ENCODE peak calls at places on chromosomes 5 and 9, in eight cellular contexts. C is A549, K is dorsolateral prefrontal cortex, H is BJ, B is PC-3, N is heart right ventricle, G is fibroblast of the aortic adventitia, A is cardiac muscle cell. R is an unnamed sample.

GRCh38 chr5:59491944-59492343 is 401.6 kb downstream of the PDE4D start:
- DNase-seq in H (no peak), K (no peak), C (no peak), G (peak; percentile 22), B (no peak), A (no peak), N (no peak), R (no peak)

GRCh38 chr5:138490648-138491283 is 25.5 kb downstream of the EGR1 start:
- DNase-seq in A (no peak), B (no peak), G (no peak), C (no peak), K (no peak), N (no peak), H (no peak), R (no peak)

GRCh38 chr5:10460252-10460906 is 18.7 kb downstream of the ROPN1L start:
- DNase-seq in N (peak; percentile 85), A (peak; percentile 30), B (peak; percentile 67), K (no peak), C (peak; percentile 46), H (no peak), G (peak; percentile 31), R (peak; percentile 21)

GRCh38 chr5:141521244-141521781 is 32.4 kb downstream of the PCDHGC5 start:
- DNase-seq in K (no peak), B (peak; percentile 94), A (peak; percentile 99), H (peak; percentile 97), N (peak; percentile 80), C (peak; percentile 74), G (peak; percentile 100), R (peak; percentile 100)

GRCh38 chr5:26955161-26955560 is 83.2 kb downstream of the CDH9 start:
- DNase-seq in A (peak; percentile 1), H (no peak), B (no peak), G (no peak), K (no peak), N (no peak), C (no peak), R (peak; percentile 4)

GRCh38 chr5:142777108-142777507 is 6.9 kb downstream of the ARHGAP26 start:
- DNase-seq in N (no peak), K (no peak), C (no peak), G (no peak), H (no peak), A (no peak), B (no peak), R (no peak)

GRCh38 chr9:136081826-136082495 is 13.1 kb downstream of the NACC2 start:
- DNase-seq in K (no peak), H (no peak), G (no peak), B (no peak), N (no peak), C (no peak), A (no peak), R (no peak)

GRCh38 chr5:147479431-147479830 is 30.4 kb downstream of the DPYSL3 start:
- DNase-seq in N (no peak), G (no peak), K (no peak), B (no peak), A (no peak), C (no peak), H (no peak), R (no peak)

GRCh38 chr5:131709043-131709442 is 74.0 kb upstream of the RAPGEF6 start:
- DNase-seq in K (no peak), A (no peak), B (no peak), C (no peak), N (no peak), H (no peak), G (no peak), R (no peak)

GRCh38 chr9:132935021-132935420 is 9.4 kb downstream of the TSC1 start:
- DNase-seq in C (no peak), A (no peak), H (no peak), K (no peak), G (no peak), N (no peak), B (no peak), R (no peak)

GRCh38 chr5:67238191-67238590 is 41.6 kb upstream of the CD180 start:
- DNase-seq in K (no peak), G (no peak), C (no peak), H (peak; percentile 93), N (no peak), A (no peak), B (peak; percentile 56), R (no peak)

GRCh38 chr9:72537011-72537545 is 15.7 kb downstream of the TMC1 start:
- DNase-seq in A (no peak), C (no peak), B (no peak), N (no peak), H (no peak), G (peak; percentile 83), K (no peak), R (no peak)

DNA sequence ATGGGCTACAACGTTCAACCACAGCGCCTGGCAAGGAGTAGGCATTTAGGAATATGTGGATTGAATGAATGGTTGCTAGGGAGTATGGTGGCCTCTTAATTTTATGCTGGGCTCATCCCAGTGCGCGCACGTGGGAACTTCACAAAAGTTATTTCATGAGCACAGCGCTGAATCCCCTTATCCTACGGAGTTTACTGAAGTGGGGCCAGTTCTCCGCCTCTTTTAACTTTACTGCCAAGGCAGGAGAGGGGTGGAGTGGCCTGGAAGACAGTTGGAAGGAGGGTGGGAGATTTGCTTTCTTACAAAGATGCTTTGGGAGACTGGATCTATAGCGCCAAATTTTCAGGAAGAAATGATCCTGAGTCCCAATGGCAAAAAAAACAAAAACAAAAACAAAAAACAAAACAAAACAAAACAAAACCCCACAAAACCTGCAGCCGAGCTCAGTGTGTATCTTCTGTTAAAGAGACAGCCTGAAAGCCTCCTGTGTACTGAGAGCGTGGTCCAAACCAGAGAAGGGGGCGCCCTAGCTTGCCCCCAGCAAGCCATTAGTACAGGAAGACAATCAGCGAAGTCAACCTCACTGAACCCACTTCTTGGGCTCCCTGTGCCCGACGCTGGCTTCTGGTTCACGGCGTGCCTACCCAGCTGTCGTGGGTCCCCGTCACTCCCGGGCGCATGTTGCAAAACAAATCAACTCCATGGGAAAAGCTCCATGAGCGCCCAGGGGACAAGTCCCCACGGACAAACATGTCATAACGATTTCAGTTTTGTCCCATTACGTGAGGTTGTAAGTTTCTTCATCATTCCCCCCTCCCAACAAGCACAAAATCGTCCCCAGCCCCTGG is 326.7 kb downstream of the SH3GL2 start:
- DNase-seq in G (no peak), H (no peak), B (no peak), N (no peak), C (no peak), A (peak; percentile 6), K (no peak), R (no peak)
- H3K4me3 ChIP-seq in G (no peak overlapping the region), H (no peak overlapping the region), B (no peak overlapping the region), N (peak overlapping the region; percentile 27), C (no peak overlapping the region), A (peak overlapping the region; percentile 38), K (peak overlapping the region; percentile 43), R (no peak overlapping the region)

DNA sequence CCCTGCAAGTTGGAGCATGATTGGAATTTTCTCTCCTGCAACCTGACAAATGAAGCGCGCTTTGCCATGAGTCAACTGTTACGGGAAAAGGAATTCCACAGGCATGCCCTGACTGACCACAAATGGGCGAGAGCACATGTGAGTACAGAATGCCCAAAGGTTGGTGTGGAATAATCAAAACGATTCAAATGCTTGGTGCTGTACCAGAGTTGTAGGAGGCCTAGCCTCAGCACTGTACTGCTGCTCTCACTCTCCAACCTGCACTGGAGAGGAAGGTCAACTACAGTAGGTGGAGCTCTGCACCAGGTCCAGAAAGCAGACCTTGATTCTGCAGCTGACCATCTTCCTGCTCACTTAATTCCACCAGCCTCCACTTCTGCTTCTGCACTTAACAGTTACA is 406.9 kb upstream of the ACTBL2 start:
- DNase-seq in C (peak; percentile 20), G (peak; percentile 55), B (peak; percentile 75), K (no peak), A (peak; percentile 75), N (peak; percentile 36), H (peak; percentile 14), R (peak; percentile 68)
- TF ChIP-seq CTCF in C (peak; percentile 72), G (peak; percentile 16), B (peak; percentile 35), K (no peak), A (peak; percentile 34), N (peak; percentile 56), H (peak; percentile 40), R (peak; percentile 43)

GRCh38 chr5:17167171-17167891 is 50.1 kb upstream of the BASP1 start:
- DNase-seq in C (no peak), K (no peak), N (no peak), A (no peak), B (no peak), G (no peak), H (no peak), R (no peak)
- H3K4me3 ChIP-seq in C (no peak overlapping the region), K (no peak overlapping the region), N (no peak overlapping the region), A (no peak overlapping the region), B (no peak overlapping the region), G (no peak overlapping the region), H (no peak overlapping the region), R (no peak overlapping the region)

DNA sequence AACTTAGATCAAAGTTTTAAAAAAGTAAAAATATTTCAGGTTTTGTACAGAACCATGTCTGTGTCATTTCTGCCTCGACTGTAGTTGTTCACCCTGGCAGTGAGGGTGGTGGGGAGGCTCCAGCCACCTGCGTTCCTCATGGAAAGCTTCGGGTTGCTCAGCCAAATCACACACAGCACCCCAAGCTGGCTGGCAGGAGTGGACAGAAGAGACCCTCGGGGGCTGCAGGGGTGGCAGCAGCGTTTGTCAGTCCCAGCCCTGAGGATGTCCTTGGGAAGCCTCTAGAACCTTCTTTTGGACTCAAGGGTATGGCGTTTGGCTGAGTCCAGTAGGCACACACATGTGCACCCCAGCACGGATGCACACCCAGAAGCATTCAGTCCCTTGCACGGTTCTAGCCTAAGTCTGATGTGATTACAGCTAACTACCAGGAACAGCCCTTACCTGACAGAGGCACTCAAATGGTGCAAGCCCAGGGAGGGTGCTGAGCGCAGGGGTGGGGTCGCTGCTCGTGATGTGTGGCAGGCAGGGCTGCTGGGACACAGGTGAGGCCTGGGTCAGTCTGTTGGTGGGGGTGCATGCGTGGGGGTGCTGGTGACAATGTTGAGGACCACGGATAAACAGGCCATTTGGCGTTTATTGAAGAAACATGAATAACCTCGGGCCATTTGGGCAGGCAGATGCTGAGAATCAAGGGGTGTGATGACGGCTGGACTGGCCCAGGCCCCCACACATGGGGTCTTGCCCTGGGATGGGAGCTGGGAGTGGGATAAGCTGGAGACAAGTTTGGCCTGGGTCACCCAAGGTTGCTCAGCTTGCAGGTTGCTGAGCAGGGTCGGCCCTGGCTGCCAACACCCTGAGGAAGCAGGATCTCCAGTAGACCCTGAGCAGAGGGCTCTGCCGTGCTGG is 103.4 kb downstream of the PHF2 start:
- DNase-seq in C (no peak), N (peak; percentile 1), G (no peak), K (peak; percentile 16), H (no peak), A (no peak), B (no peak), R (no peak)
- TF ChIP-seq CTCF in C (no peak), N (no peak), G (no peak), K (no peak), H (no peak), A (no peak), B (no peak), R (no peak)

GRCh38 chr9:131010482-131011273 is 1.7 kb downstream of the LAMC3 start:
- DNase-seq in B (no peak), G (no peak), C (no peak), A (no peak), H (no peak), N (no peak), K (no peak), R (no peak)
- H3K4me3 ChIP-seq in B (no peak overlapping the region), G (no peak overlapping the region), C (no peak overlapping the region), A (no peak overlapping the region), H (no peak overlapping the region), N (no peak overlapping the region), K (no peak overlapping the region), R (no peak overlapping the region)

R was measured in fibroblast of pulmonary artery.